ENCODE peak calls at places on chromosomes 12 and 14, in six cellular contexts. J is hepatocyte, Z is fibroblast of pulmonary artery, V is uterus, C is fibroblast of mammary gland, D is fibroblast of the aortic adventitia. K is an unnamed sample.
A peak's percentile ranks its signal among the peaks of the same experiment; 100 is the strongest.

GRCh38 chr12:11839093-11839641 is 189.7 kb downstream of the ETV6 start:
- DNase-seq in Z (peak; percentile 84), V (no peak), C (peak; percentile 84), J (no peak), D (peak; percentile 73), K (peak; percentile 85)

GRCh38 chr12:92624236-92624635 is 78.6 kb upstream of the PLEKHG7 start:
- DNase-seq in C (peak; percentile 70), D (peak; percentile 24), V (no peak), Z (peak; percentile 46), J (no peak), K (peak; percentile 67)

GRCh38 chr12:6104027-6104426 is 20.4 kb downstream of the VWF start:
- DNase-seq in C (no peak), D (no peak), V (no peak), J (no peak), Z (no peak), K (no peak)

GRCh38 chr14:64363265-64363840 is 24.8 kb upstream of the MTHFD1 start:
- DNase-seq in V (no peak), Z (peak; percentile 46), C (peak; percentile 54), J (no peak), D (peak; percentile 55), K (peak; percentile 49)

GRCh38 chr14:66426451-66426850 is 59.7 kb upstream of the CCDC196 start:
- DNase-seq in Z (no peak), D (no peak), C (no peak), V (no peak), J (no peak), K (no peak)

GRCh38 chr14:105854600-105855245 is 328.3 kb downstream of the TMEM121 start:
- DNase-seq in Z (no peak), V (no peak), J (no peak), C (no peak), D (no peak), K (no peak)

GRCh38 chr12:7693793-7694192 is 1.8 kb downstream of the GDF3 start:
- DNase-seq in V (no peak), J (no peak), C (no peak), D (no peak), Z (no peak), K (no peak)

GRCh38 chr14:64447890-64448667 is 17.2 kb upstream of the AKAP5 start:
- DNase-seq in J (no peak), D (no peak), V (no peak), C (no peak), Z (no peak), K (peak; percentile 29)

GRCh38 chr12:62957233-62957953 is 22.4 kb upstream of the PPM1H start:
- DNase-seq in V (no peak), J (no peak), D (peak; percentile 11), Z (peak; percentile 8), C (no peak), K (peak; percentile 63)

GRCh38 chr12:106753526-106753925 is 21.0 kb upstream of the RIC8B start:
- DNase-seq in V (no peak), D (no peak), C (no peak), Z (no peak), J (no peak), K (no peak)

GRCh38 chr14:31927348-31927826 is 149.7 kb upstream of the ARHGAP5 start:
- DNase-seq in C (peak; percentile 96), V (peak; percentile 53), J (peak; percentile 68), Z (peak; percentile 89), D (peak; percentile 82), K (peak; percentile 95)

GRCh38 chr12:56188116-56188785 is 1.0 kb downstream of the SMARCC2 start:
- DNase-seq in C (no peak), D (no peak), Z (no peak), J (no peak), V (no peak), K (no peak)

GRCh38 chr14:94615823-94616570 is 3.8 kb downstream of the SERPINA3 start:
- DNase-seq in C (no peak), D (no peak), V (no peak), Z (no peak), J (no peak), K (no peak)

GRCh38 chr12:110641512-110641911 is 27.6 kb downstream of the TCTN1 start:
- DNase-seq in Z (peak; percentile 45), J (no peak), C (peak; percentile 17), V (peak; percentile 47), D (peak; percentile 29), K (peak; percentile 54)

GRCh38 chr14:72714094-72714493 is 179.8 kb downstream of the DPF3 start:
- DNase-seq in J (no peak), Z (no peak), C (no peak), V (no peak), D (no peak), K (no peak)

GRCh38 chr14:79549515-79549914 is 661.8 kb downstream of the DIO2 start:
- DNase-seq in Z (no peak), C (peak; percentile 45), V (no peak), J (no peak), D (peak; percentile 3), K (peak; percentile 57)

GRCh38 chr14:69518341-69519101 is 34.0 kb downstream of the PLEKHD1 start:
- DNase-seq in D (no peak), V (no peak), Z (no peak), C (no peak), J (no peak), K (no peak)

GRCh38 chr12:90652280-90652679 is 302.7 kb downstream of the CCER1 start:
- DNase-seq in Z (no peak), D (no peak), V (no peak), J (no peak), C (peak; percentile 16), K (no peak)

GRCh38 chr12:121484967-121485366 is 85.0 kb downstream of the RNF34 start:
- DNase-seq in J (no peak), V (no peak), D (no peak), C (no peak), Z (no peak), K (no peak)

GRCh38 chr12:66823857-66824570 is 145.1 kb upstream of the GRIP1 start:
- DNase-seq in V (no peak), D (no peak), J (peak; percentile 34), Z (no peak), C (no peak), K (no peak)

GRCh38 chr14:32414808-32415255 is 85.7 kb downstream of the AKAP6 start:
- DNase-seq in J (no peak), V (no peak), C (peak; percentile 40), D (peak; percentile 52), Z (peak; percentile 63), K (no peak)

GRCh38 chr12:117857632-117858274 is 111.0 kb downstream of the KSR2 start:
- DNase-seq in D (peak; percentile 43), Z (peak; percentile 48), C (peak; percentile 55), J (peak; percentile 60), V (no peak), K (peak; percentile 48)

GRCh38 chr12:115798309-115798917 is 479.1 kb downstream of the MED13L start:
- DNase-seq in J (no peak), C (no peak), V (no peak), Z (no peak), D (no peak), K (no peak)

GRCh38 chr12:101051901-101052550 is 158.0 kb downstream of the SLC5A8 start:
- DNase-seq in D (peak; percentile 99), C (peak; percentile 95), V (no peak), Z (peak; percentile 96), J (peak; percentile 93), K (peak; percentile 72)

GRCh38 chr12:68374315-68374982 is 42.3 kb upstream of the MDM1 start:
- DNase-seq in V (no peak), J (no peak), C (no peak), D (no peak), Z (no peak), K (no peak)

GRCh38 chr12:123050331-123050809 is 69.9 kb downstream of the ARL6IP4 start:
- DNase-seq in Z (peak; percentile 36), V (peak; percentile 61), D (peak; percentile 49), C (peak; percentile 68), J (no peak), K (peak; percentile 36)

GRCh38 chr12:53078425-53079225 is 565 bp downstream of the SPRYD3 start:
- DNase-seq in V (no peak), J (no peak), D (peak; percentile 46), Z (no peak), C (peak; percentile 50), K (no peak)

GRCh38 chr14:98138666-98139065 is 1133.3 kb downstream of the BCL11B start:
- DNase-seq in Z (peak; percentile 20), D (peak; percentile 5), J (peak; percentile 55), V (no peak), C (peak; percentile 3), K (peak; percentile 21)

GRCh38 chr12:6950944-6951540 is at the start of gene PTPN6:
- DNase-seq in D (no peak), V (no peak), J (no peak), C (no peak), Z (no peak), K (no peak)

GRCh38 chr14:37545174-37545573 is 49.9 kb downstream of the FOXA1 start:
- DNase-seq in J (no peak), D (no peak), V (no peak), Z (no peak), C (peak; percentile 4), K (no peak)

GRCh38 chr14:33848706-33849454 is 102.0 kb downstream of the EGLN3 start:
- DNase-seq in D (peak; percentile 37), J (peak; percentile 88), V (peak; percentile 30), C (peak; percentile 57), Z (peak; percentile 70), K (peak; percentile 68)

GRCh38 chr14:100142073-100143040 is 17.1 kb downstream of the DEGS2 start:
- DNase-seq in C (no peak), D (no peak), Z (peak; percentile 49), V (peak; percentile 77), J (peak; percentile 64), K (no peak)

GRCh38 chr14:38930022-38930421 is 173.0 kb downstream of the SEC23A start:
- DNase-seq in J (no peak), V (no peak), D (no peak), Z (no peak), C (no peak), K (no peak)
- TF ChIP-seq CTCF in J (no peak), V (no peak), D (no peak), Z (no peak), C (no peak), K (no peak)

GRCh38 chr12:26226119-26226518 is 30.7 kb downstream of the SSPN start:
- DNase-seq in D (no peak), J (no peak), Z (no peak), V (no peak), C (no peak), K (no peak)
- H3K4me3 ChIP-seq in D (no peak overlapping the region), J (no peak overlapping the region), Z (no peak overlapping the region), V (no peak overlapping the region), C (no peak overlapping the region), K (no peak overlapping the region)

DNA sequence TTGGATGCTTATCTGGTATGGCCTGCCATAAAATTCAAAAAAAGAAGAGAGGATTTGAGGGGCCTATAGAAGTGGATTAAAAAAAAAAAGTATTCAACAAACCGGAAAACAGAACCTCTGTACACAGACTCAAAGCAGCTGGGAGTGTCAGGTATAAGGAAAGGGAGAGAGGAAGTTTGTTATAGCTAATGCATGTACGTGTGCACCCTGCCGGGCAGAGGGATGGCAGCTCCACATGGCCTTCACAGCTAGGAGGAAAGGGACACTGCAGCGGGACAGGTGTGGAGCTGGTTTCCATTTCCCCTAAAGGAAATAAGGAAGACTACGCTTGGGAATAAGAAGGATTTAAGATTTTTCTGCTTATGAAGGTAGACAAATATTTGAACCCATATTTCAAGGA is 21.5 kb downstream of the SLC7A8 start:
- DNase-seq in C (no peak), V (no peak), D (no peak), J (no peak), Z (no peak), K (no peak)
- TF ChIP-seq CTCF in C (no peak), V (no peak), D (no peak), J (no peak), Z (no peak), K (no peak)

DNA sequence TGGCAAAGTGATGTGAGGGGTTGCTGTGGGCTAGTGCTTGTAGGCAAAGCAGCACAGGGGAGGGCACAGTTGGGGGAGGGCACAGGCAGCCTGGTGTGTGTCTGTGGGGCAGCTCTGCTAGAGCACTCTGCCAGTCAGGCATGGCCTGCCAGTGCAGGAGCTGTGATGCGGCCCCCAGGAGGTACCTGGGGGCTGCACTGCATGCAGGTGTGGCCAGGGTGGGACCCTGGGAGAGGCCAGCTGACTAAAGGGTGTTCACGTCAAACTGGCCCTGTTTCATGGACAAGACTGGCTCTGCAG is 54.1 kb downstream of the FRS2 start:
- DNase-seq in C (no peak), V (no peak), D (no peak), Z (no peak), J (no peak), K (no peak)
- H3K4me3 ChIP-seq in C (no peak overlapping the region), V (no peak overlapping the region), D (no peak overlapping the region), Z (no peak overlapping the region), J (no peak overlapping the region), K (no peak overlapping the region)

K was measured in astrocyte of the spinal cord.